ENCODE peak calls at places on chromosome 2, in seven cellular contexts. I is T-helper 1 cell, S is mucosa of descending colon, R is body of pancreas, Q is gastrocnemius medialis, Y is neural crest cell, E is GM12864. P is an unnamed sample.

GRCh38 chr2:118665784-118666529 is 181.5 kb downstream of the EN1 start:
- DNase-seq in I (no peak), S (no peak), R (no peak), Q (no peak), Y (no peak), E (no peak), P (no peak)

GRCh38 chr2:241066893-241067341 is 35.2 kb downstream of the MTERF4 start:
- DNase-seq in I (no peak), S (no peak), R (no peak), Q (no peak), Y (no peak), E (no peak), P (peak)

GRCh38 chr2:94861308-94862152 is 9.7 kb upstream of the TEKT4 start:
- DNase-seq in I (no peak), S (no peak), R (no peak), Q (no peak), Y (no peak), E (no peak), P (peak)

GRCh38 chr2:96816127-96816835 is at the start of gene CNNM3:
- DNase-seq in I (peak), S (peak), R (peak), Q (peak), Y (peak), E (peak), P (peak)

GRCh38 chr2:98269274-98269673 is 77.0 kb upstream of the CNGA3 start:
- DNase-seq in I (no peak), S (peak), R (peak), Q (no peak), Y (peak), E (peak), P (no peak)

GRCh38 chr2:239826786-239827510 is 198.2 kb downstream of the NDUFA10 start:
- DNase-seq in I (no peak), S (no peak), R (no peak), Q (no peak), Y (no peak), E (no peak), P (no peak)

GRCh38 chr2:33104052-33104623 is 157.4 kb downstream of the LTBP1 start:
- DNase-seq in I (no peak), S (no peak), R (no peak), Q (no peak), Y (no peak), E (no peak), P (no peak)

GRCh38 chr2:54470241-54470938 is 14.3 kb downstream of the SPTBN1 start:
- DNase-seq in I (no peak), S (no peak), R (no peak), Q (no peak), Y (no peak), E (no peak), P (no peak)

GRCh38 chr2:224997802-224998201 is 44.5 kb downstream of the DOCK10 start:
- DNase-seq in I (no peak), S (no peak), R (no peak), Q (no peak), Y (no peak), E (no peak), P (no peak)